ENCODE peak calls at places on chromosomes 1 and 21, in ten cellular contexts. One of them, this sample, is unnamed.

GRCh38 chr1:220391426-220391825 is 119.2 kb upstream of the RAB3GAP2 start:
- DNase-seq in left cardiac atrium: no peak
- DNase-seq in tibial nerve: no peak
- DNase-seq in T-helper 2 cell: no peak
- DNase-seq in T-cell: no peak
- DNase-seq in kidney glomerular epithelial cell: no peak
- DNase-seq in choroid plexus epithelial cell: no peak
- DNase-seq in T-helper 1 cell: no peak
- DNase-seq in COR-L47: no peak
- DNase-seq in T-helper 9 cell: no peak
- DNase-seq in this sample: no peak

GRCh38 chr1:30505853-30506784 is 217.3 kb downstream of the MATN1 start:
- DNase-seq in left cardiac atrium: no peak
- DNase-seq in tibial nerve: no peak
- DNase-seq in T-helper 2 cell: no peak
- DNase-seq in T-cell: no peak
- DNase-seq in kidney glomerular epithelial cell: no peak
- DNase-seq in choroid plexus epithelial cell: no peak
- DNase-seq in T-helper 1 cell: no peak
- DNase-seq in COR-L47: no peak
- DNase-seq in T-helper 9 cell: no peak
- DNase-seq in this sample: no peak

GRCh38 chr21:33789697-33790096 is 125.9 kb downstream of the ATP5PO start:
- DNase-seq in left cardiac atrium: no peak
- DNase-seq in tibial nerve: no peak
- DNase-seq in T-helper 2 cell: no peak
- DNase-seq in T-cell: no peak
- DNase-seq in kidney glomerular epithelial cell: no peak
- DNase-seq in choroid plexus epithelial cell: peak
- DNase-seq in T-helper 1 cell: no peak
- DNase-seq in COR-L47: no peak
- DNase-seq in T-helper 9 cell: no peak
- DNase-seq in this sample: no peak

GRCh38 chr21:31873275-31873695 is 465 bp downstream of the HUNK start:
- DNase-seq in left cardiac atrium: no peak
- DNase-seq in tibial nerve: no peak
- DNase-seq in T-helper 2 cell: no peak
- DNase-seq in T-cell: no peak
- DNase-seq in kidney glomerular epithelial cell: no peak
- DNase-seq in choroid plexus epithelial cell: no peak
- DNase-seq in T-helper 1 cell: no peak
- DNase-seq in COR-L47: peak
- DNase-seq in T-helper 9 cell: no peak
- DNase-seq in this sample: no peak

GRCh38 chr1:85692730-85693314 is 15.4 kb downstream of the ZNHIT6 start:
- DNase-seq in left cardiac atrium: no peak
- DNase-seq in tibial nerve: no peak
- DNase-seq in T-helper 2 cell: no peak
- DNase-seq in T-cell: no peak
- DNase-seq in kidney glomerular epithelial cell: peak
- DNase-seq in choroid plexus epithelial cell: peak
- DNase-seq in T-helper 1 cell: no peak
- DNase-seq in COR-L47: peak
- DNase-seq in T-helper 9 cell: no peak
- DNase-seq in this sample: no peak

GRCh38 chr1:202230939-202231645 is 37.5 kb downstream of the LGR6 start:
- DNase-seq in left cardiac atrium: no peak
- DNase-seq in tibial nerve: no peak
- DNase-seq in T-helper 2 cell: no peak
- DNase-seq in T-cell: no peak
- DNase-seq in kidney glomerular epithelial cell: no peak
- DNase-seq in choroid plexus epithelial cell: no peak
- DNase-seq in T-helper 1 cell: no peak
- DNase-seq in COR-L47: no peak
- DNase-seq in T-helper 9 cell: no peak
- DNase-seq in this sample: no peak

GRCh38 chr1:46522184-46522968 is 29.1 kb downstream of the KNCN start:
- DNase-seq in left cardiac atrium: peak
- DNase-seq in tibial nerve: peak
- DNase-seq in T-helper 2 cell: no peak
- DNase-seq in T-cell: no peak
- DNase-seq in kidney glomerular epithelial cell: peak
- DNase-seq in choroid plexus epithelial cell: peak
- DNase-seq in T-helper 1 cell: no peak
- DNase-seq in COR-L47: no peak
- DNase-seq in T-helper 9 cell: no peak
- DNase-seq in this sample: peak

GRCh38 chr1:219405531-219406331 is 207.2 kb downstream of the ZC3H11B start:
- DNase-seq in left cardiac atrium: no peak
- DNase-seq in tibial nerve: no peak
- DNase-seq in T-helper 2 cell: no peak
- DNase-seq in T-cell: no peak
- DNase-seq in kidney glomerular epithelial cell: no peak
- DNase-seq in choroid plexus epithelial cell: peak
- DNase-seq in T-helper 1 cell: no peak
- DNase-seq in COR-L47: no peak
- DNase-seq in T-helper 9 cell: no peak
- DNase-seq in this sample: no peak

GRCh38 chr1:235018161-235018560 is 110.5 kb downstream of the TOMM20 start:
- DNase-seq in left cardiac atrium: no peak
- DNase-seq in tibial nerve: no peak
- DNase-seq in T-helper 2 cell: no peak
- DNase-seq in T-cell: no peak
- DNase-seq in kidney glomerular epithelial cell: peak
- DNase-seq in choroid plexus epithelial cell: peak
- DNase-seq in T-helper 1 cell: no peak
- DNase-seq in COR-L47: no peak
- DNase-seq in T-helper 9 cell: no peak
- DNase-seq in this sample: no peak

GRCh38 chr1:51690285-51690961 is 73.5 kb downstream of the OSBPL9 start:
- DNase-seq in left cardiac atrium: no peak
- DNase-seq in tibial nerve: no peak
- DNase-seq in T-helper 2 cell: no peak
- DNase-seq in T-cell: no peak
- DNase-seq in kidney glomerular epithelial cell: peak
- DNase-seq in choroid plexus epithelial cell: peak
- DNase-seq in T-helper 1 cell: no peak
- DNase-seq in COR-L47: no peak
- DNase-seq in T-helper 9 cell: no peak
- DNase-seq in this sample: no peak

GRCh38 chr1:248853023-248853422 is 5.9 kb downstream of the ZNF692 start:
- DNase-seq in left cardiac atrium: no peak
- DNase-seq in tibial nerve: no peak
- DNase-seq in T-helper 2 cell: no peak
- DNase-seq in T-cell: no peak
- DNase-seq in kidney glomerular epithelial cell: no peak
- DNase-seq in choroid plexus epithelial cell: peak
- DNase-seq in T-helper 1 cell: no peak
- DNase-seq in COR-L47: no peak
- DNase-seq in T-helper 9 cell: no peak
- DNase-seq in this sample: no peak

GRCh38 chr1:93468681-93469080 is 20.8 kb downstream of the FNBP1L start:
- DNase-seq in left cardiac atrium: no peak
- DNase-seq in tibial nerve: no peak
- DNase-seq in T-helper 2 cell: no peak
- DNase-seq in T-cell: no peak
- DNase-seq in kidney glomerular epithelial cell: no peak
- DNase-seq in choroid plexus epithelial cell: no peak
- DNase-seq in T-helper 1 cell: no peak
- DNase-seq in COR-L47: no peak
- DNase-seq in T-helper 9 cell: no peak
- DNase-seq in this sample: no peak

GRCh38 chr21:21291883-21292569 is 293.8 kb downstream of the NCAM2 start:
- DNase-seq in left cardiac atrium: no peak
- DNase-seq in tibial nerve: no peak
- DNase-seq in T-helper 2 cell: no peak
- DNase-seq in T-cell: no peak
- DNase-seq in kidney glomerular epithelial cell: no peak
- DNase-seq in choroid plexus epithelial cell: no peak
- DNase-seq in T-helper 1 cell: no peak
- DNase-seq in COR-L47: no peak
- DNase-seq in T-helper 9 cell: no peak
- DNase-seq in this sample: no peak

GRCh38 chr1:62796151-62796680 is 12.3 kb downstream of the ATG4C start:
- DNase-seq in left cardiac atrium: no peak
- DNase-seq in tibial nerve: no peak
- DNase-seq in T-helper 2 cell: no peak
- DNase-seq in T-cell: no peak
- DNase-seq in kidney glomerular epithelial cell: no peak
- DNase-seq in choroid plexus epithelial cell: no peak
- DNase-seq in T-helper 1 cell: no peak
- DNase-seq in COR-L47: no peak
- DNase-seq in T-helper 9 cell: no peak
- DNase-seq in this sample: no peak